ENCODE peak calls at places on chromosome 9, in eight cellular contexts. P is CD8-positive, alpha-beta T cell; I is heart left ventricle; T is adipocyte; W is AG04450; M is GM12865; D is HCT116; L is astrocyte of the spinal cord. V is an unnamed sample.

GRCh38 chr9:15513335-15513734 is 2.6 kb upstream of the PSIP1 start:
- DNase-seq in P (no peak), I (no peak), T (peak; percentile 25), W (no peak), M (peak; percentile 59), D (peak; percentile 41), L (no peak), V (no peak)

GRCh38 chr9:2053883-2054845 is 39.0 kb downstream of the SMARCA2 start:
- DNase-seq in P (peak; percentile 48), I (no peak), T (no peak), W (no peak), M (peak; percentile 95), D (no peak), L (peak; percentile 90), V (peak; percentile 55)

GRCh38 chr9:72524820-72525539 is 3.6 kb downstream of the TMC1 start:
- DNase-seq in P (no peak), I (peak; percentile 23), T (peak; percentile 86), W (peak; percentile 95), M (peak; percentile 86), D (peak; percentile 81), L (peak; percentile 98), V (peak; percentile 94)

GRCh38 chr9:127066060-127066774 is 56.2 kb downstream of the ANGPTL2 start:
- DNase-seq in P (no peak), I (no peak), T (no peak), W (no peak), M (no peak), D (no peak), L (peak; percentile 20), V (peak; percentile 12)

GRCh38 chr9:129416831-129417604 is 203.9 kb downstream of the C9orf50 start:
- DNase-seq in P (no peak), I (no peak), T (no peak), W (no peak), M (no peak), D (no peak), L (no peak), V (no peak)

GRCh38 chr9:92342825-92343488 is 17.2 kb downstream of the CENPP start:
- DNase-seq in P (no peak), I (no peak), T (peak; percentile 65), W (no peak), M (no peak), D (no peak), L (peak; percentile 36), V (no peak)

GRCh38 chr9:78745331-78745730 is 448.4 kb downstream of the PSAT1 start:
- DNase-seq in P (no peak), I (no peak), T (no peak), W (no peak), M (no peak), D (no peak), L (no peak), V (peak; percentile 3)

GRCh38 chr9:98427491-98427890 is 172.0 kb upstream of the TBC1D2 start:
- DNase-seq in P (no peak), I (no peak), T (no peak), W (no peak), M (no peak), D (no peak), L (no peak), V (peak; percentile 41)

GRCh38 chr9:128575469-128575868 is 23.1 kb downstream of the SPTAN1 start:
- DNase-seq in P (no peak), I (no peak), T (peak; percentile 74), W (no peak), M (no peak), D (no peak), L (peak; percentile 52), V (no peak)

GRCh38 chr9:26131891-26132290 is 453.6 kb upstream of the TUSC1 start:
- DNase-seq in P (no peak), I (no peak), T (peak; percentile 27), W (no peak), M (no peak), D (no peak), L (peak; percentile 43), V (peak; percentile 27)

GRCh38 chr9:108780949-108781734 is 74.6 kb downstream of the ACTL7B start:
- DNase-seq in P (no peak), I (no peak), T (no peak), W (no peak), M (no peak), D (no peak), L (no peak), V (no peak)

GRCh38 chr9:76717611-76718010 is 46.6 kb upstream of the PCA3 start:
- DNase-seq in P (no peak), I (no peak), T (no peak), W (no peak), M (no peak), D (no peak), L (no peak), V (no peak)

GRCh38 chr9:3074247-3074646 is 230.4 kb upstream of the PUM3 start:
- DNase-seq in P (no peak), I (no peak), T (no peak), W (no peak), M (no peak), D (no peak), L (no peak), V (no peak)

GRCh38 chr9:89719202-89719601 is 114.4 kb downstream of the GADD45G start:
- DNase-seq in P (no peak), I (no peak), T (no peak), W (no peak), M (no peak), D (no peak), L (no peak), V (no peak)

GRCh38 chr9:133659566-133659965 is 23.4 kb downstream of the DBH start:
- DNase-seq in P (no peak), I (no peak), T (no peak), W (no peak), M (no peak), D (no peak), L (no peak), V (no peak)

GRCh38 chr9:71966601-71967000 is 55.2 kb downstream of the C9orf85 start:
- DNase-seq in P (no peak), I (no peak), T (no peak), W (no peak), M (no peak), D (no peak), L (no peak), V (no peak)

GRCh38 chr9:81613002-81613750 is 76.2 kb downstream of the TLE1 start:
- DNase-seq in P (no peak), I (peak; percentile 41), T (peak; percentile 96), W (peak; percentile 90), M (no peak), D (no peak), L (peak; percentile 73), V (peak; percentile 68)

GRCh38 chr9:80789831-80790230 is 899.5 kb downstream of the TLE1 start:
- DNase-seq in P (no peak), I (no peak), T (no peak), W (no peak), M (no peak), D (no peak), L (peak; percentile 71), V (no peak)

GRCh38 chr9:37471942-37472679 is 6.9 kb upstream of the ZBTB5 start:
- DNase-seq in P (no peak), I (no peak), T (peak; percentile 87), W (peak; percentile 83), M (no peak), D (peak; percentile 95), L (peak; percentile 94), V (peak; percentile 73)
- H3K4me3 ChIP-seq in P (peak overlapping the region; percentile 25), I (peak overlapping the region; percentile 23), T (peak overlapping the region; percentile 79), W (peak overlapping the region; percentile 55), M (peak overlapping the region; percentile 24), D (peak overlapping the region; percentile 40), L (peak overlapping the region; percentile 37), V (peak overlapping the region; percentile 37)

GRCh38 chr9:680106-680505 is 161.4 kb upstream of the DMRT1 start:
- DNase-seq in P (no peak), I (no peak), T (no peak), W (no peak), M (no peak), D (no peak), L (peak; percentile 50), V (no peak)

GRCh38 chr9:679462-679861 is 162.0 kb upstream of the DMRT1 start:
- DNase-seq in P (no peak), I (no peak), T (no peak), W (no peak), M (no peak), D (no peak), L (no peak), V (no peak)

GRCh38 chr9:676780-677458 is 164.6 kb upstream of the DMRT1 start:
- DNase-seq in P (no peak), I (no peak), T (no peak), W (no peak), M (no peak), D (no peak), L (no peak), V (no peak)

GRCh38 chr9:675697-676370 is 165.7 kb upstream of the DMRT1 start:
- DNase-seq in P (no peak), I (no peak), T (no peak), W (no peak), M (no peak), D (no peak), L (no peak), V (no peak)

DNA sequence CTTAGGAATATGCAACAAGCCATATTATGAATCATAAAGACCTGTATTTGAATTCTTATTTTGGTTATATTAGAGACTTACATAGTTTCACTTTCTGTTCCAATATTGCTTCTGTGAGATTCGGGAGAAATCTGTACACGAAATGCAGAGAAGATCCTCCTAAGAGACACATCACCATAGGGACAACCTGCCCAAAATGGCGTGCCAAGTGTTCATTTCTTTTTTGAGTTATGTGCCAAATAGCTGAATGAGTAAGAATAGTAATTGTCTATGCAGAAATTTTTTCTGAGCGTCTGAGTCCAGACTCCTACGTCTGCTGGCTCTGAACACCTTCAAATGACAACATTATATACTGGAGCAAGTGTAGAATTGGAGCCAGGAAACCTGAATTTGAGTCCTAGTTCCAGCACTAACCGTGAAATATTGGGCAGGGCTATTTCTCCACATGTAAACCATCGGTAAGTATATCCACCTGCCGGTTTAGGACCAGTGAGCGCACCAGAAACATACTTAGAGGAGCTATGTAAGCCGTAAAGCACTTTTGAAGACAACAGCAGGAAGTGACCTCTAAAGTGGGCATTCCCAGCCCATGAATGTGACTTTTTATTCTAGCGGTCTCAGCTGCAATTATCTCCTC is 163.9 kb upstream of the DMRT1 start:
- DNase-seq in P (no peak), I (no peak), T (no peak), W (no peak), M (no peak), D (no peak), L (peak; percentile 46), V (no peak)
- H3K4me3 ChIP-seq in P (peak overlapping the region; percentile 34), I (peak overlapping the region; percentile 22), T (peak overlapping the region; percentile 78), W (peak overlapping the region; percentile 46), M (peak overlapping the region; percentile 18), D (no peak overlapping the region), L (no peak overlapping the region), V (peak overlapping the region; percentile 20)

DNA sequence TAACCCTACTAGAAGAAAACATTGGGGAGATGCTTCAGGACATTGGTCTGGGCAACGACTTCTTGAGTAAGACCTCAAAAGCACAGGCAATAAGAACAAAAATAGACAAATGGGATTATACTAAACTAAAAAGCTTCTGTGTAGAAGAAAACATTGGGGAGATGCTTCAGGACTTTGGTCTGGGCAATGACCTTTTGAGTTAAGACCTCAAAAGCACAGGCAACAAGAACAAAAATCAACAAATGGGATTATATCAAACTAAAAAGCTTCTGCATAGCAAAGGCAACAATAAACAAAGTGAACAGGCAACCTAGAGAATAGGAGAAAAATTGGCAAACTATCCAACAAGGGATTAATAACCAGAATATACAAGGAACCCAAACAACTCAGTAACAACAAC is 3.7 kb downstream of the MRPL50 start:
- DNase-seq in P (no peak), I (no peak), T (no peak), W (no peak), M (no peak), D (no peak), L (no peak), V (no peak)
- H3K4me3 ChIP-seq in P (no peak overlapping the region), I (no peak overlapping the region), T (no peak overlapping the region), W (no peak overlapping the region), M (no peak overlapping the region), D (no peak overlapping the region), L (no peak overlapping the region), V (no peak overlapping the region)

GRCh38 chr9:114301798-114302565 is 20.9 kb upstream of the ORM1 start:
- DNase-seq in P (no peak), I (no peak), T (no peak), W (no peak), M (no peak), D (no peak), L (no peak), V (no peak)
- H3K4me3 ChIP-seq in P (no peak overlapping the region), I (no peak overlapping the region), T (no peak overlapping the region), W (no peak overlapping the region), M (no peak overlapping the region), D (no peak overlapping the region), L (no peak overlapping the region), V (no peak overlapping the region)